ENCODE peak calls at places on chromosomes 13 and 19, in four cellular contexts. X is Karpas-422, F is PC-3, S is GM23248. B is an unnamed sample. For H3K36me3, the result is how much of the 10 kb centered on the place peaks cover.

GRCh38 chr19:10912619-10913018 is 15.8 kb downstream of the YIPF2 start:
- DNase-seq in X (no peak), F (no peak), S (no peak), B (no peak)

GRCh38 chr13:21152251-21152899 is 24.0 kb downstream of the SKA3 start:
- DNase-seq in S (no peak), X (no peak), F (no peak), B (no peak)

GRCh38 chr19:1747285-1748114 is 5.8 kb upstream of the ONECUT3 start:
- DNase-seq in F (peak), X (no peak), S (peak), B (peak)

GRCh38 chr13:108828053-108828806 is 198.8 kb downstream of the MYO16 start:
- DNase-seq in S (no peak), X (no peak), F (no peak), B (no peak)

GRCh38 chr13:59680429-59681024 is 483.2 kb downstream of the DIAPH3 start:
- DNase-seq in F (peak), S (peak), X (peak), B (no peak)

GRCh38 chr13:94632227-94632980 is 30.7 kb downstream of the GPR180 start:
- DNase-seq in S (no peak), F (no peak), X (no peak), B (no peak)

GRCh38 chr13:85386424-85386823 is 412.8 kb downstream of the SLITRK6 start:
- DNase-seq in F (no peak), X (peak), S (no peak), B (no peak)

GRCh38 chr19:42126565-42126964 is 5.7 kb downstream of the POU2F2 start:
- DNase-seq in S (no peak), F (no peak), X (no peak), B (no peak)

GRCh38 chr13:112905990-112906641 is 62.9 kb upstream of the MCF2L start:
- DNase-seq in S (no peak), X (no peak), F (peak), B (peak)

GRCh38 chr19:50711805-50712204 is 7.8 kb downstream of the SHANK1 start:
- DNase-seq in X (no peak), S (no peak), F (no peak), B (no peak)

GRCh38 chr19:14775855-14776254 is 2.5 kb downstream of the ADGRE2 start:
- DNase-seq in F (no peak), S (no peak), X (no peak), B (no peak)

GRCh38 chr13:98496239-98496668 is 80.7 kb downstream of the STK24 start:
- DNase-seq in F (no peak), X (no peak), S (peak), B (no peak)

GRCh38 chr19:2328401-2329161 is at the start of the genes LSM7 and SPPL2B:
- DNase-seq in X (peak), F (peak), S (peak), B (peak)

GRCh38 chr19:18543814-18544475 is 572 bp upstream of the FKBP8 start:
- DNase-seq in S (peak), X (peak), F (peak), B (peak)

GRCh38 chr19:30450101-30450500 is 77.9 kb downstream of the ZNF536 start:
- DNase-seq in X (no peak), S (peak), F (no peak), B (peak)

GRCh38 chr13:42066542-42066941 is 18.1 kb downstream of the DGKH start:
- DNase-seq in S (peak), F (no peak), X (no peak), B (no peak)

GRCh38 chr19:13018037-13018914 is 23.0 kb downstream of the NFIX start:
- DNase-seq in S (peak), X (no peak), F (peak), B (no peak)

GRCh38 chr19:42540071-42540553 is 11.8 kb upstream of the CEACAM1 start:
- DNase-seq in F (no peak), X (no peak), S (peak), B (no peak)

GRCh38 chr19:23909222-23909621 is 5.5 kb upstream of the ZNF726 start:
- DNase-seq in F (no peak), S (no peak), X (no peak), B (no peak)

GRCh38 chr13:30957258-30957943 is 24.9 kb downstream of the TEX26 start:
- DNase-seq in F (no peak), S (no peak), X (no peak), B (no peak)

GRCh38 chr19:3194063-3194702 is 8.5 kb downstream of the NCLN start:
- DNase-seq in F (no peak), X (no peak), S (no peak), B (no peak)

GRCh38 chr13:36163809-36164308 is 32.7 kb upstream of the DCLK1 start:
- DNase-seq in F (peak), S (peak), X (no peak), B (peak)

GRCh38 chr19:40035996-40036395 is 20.0 kb downstream of the ZNF780B start:
- DNase-seq in S (no peak), F (no peak), X (no peak), B (no peak)

GRCh38 chr13:31815361-31816144 is 76.2 kb downstream of the RXFP2 start:
- DNase-seq in F (no peak), S (no peak), X (no peak), B (no peak)

GRCh38 chr19:8305798-8306197 is 2.4 kb downstream of the CD320 start:
- DNase-seq in F (no peak), S (no peak), X (no peak), B (no peak)

GRCh38 chr19:38711726-38712153 is 32.5 kb downstream of the CAPN12 start:
- DNase-seq in F (no peak), X (no peak), S (peak), B (no peak)

GRCh38 chr13:29575098-29575497 is 20.4 kb downstream of the SLC7A1 start:
- DNase-seq in X (no peak), F (no peak), S (no peak), B (no peak)

GRCh38 chr13:26881154-26881553 is 120.6 kb upstream of the GPR12 start:
- DNase-seq in S (peak), X (no peak), F (peak), B (no peak)

GRCh38 chr19:4473708-4474503 is 1.8 kb downstream of the HDGFL2 start:
- DNase-seq in S (peak), F (no peak), X (peak), B (no peak)
- H2AFZ ChIP-seq in S (peak), F (no peak), X (no peak), B (peak)

DNA sequence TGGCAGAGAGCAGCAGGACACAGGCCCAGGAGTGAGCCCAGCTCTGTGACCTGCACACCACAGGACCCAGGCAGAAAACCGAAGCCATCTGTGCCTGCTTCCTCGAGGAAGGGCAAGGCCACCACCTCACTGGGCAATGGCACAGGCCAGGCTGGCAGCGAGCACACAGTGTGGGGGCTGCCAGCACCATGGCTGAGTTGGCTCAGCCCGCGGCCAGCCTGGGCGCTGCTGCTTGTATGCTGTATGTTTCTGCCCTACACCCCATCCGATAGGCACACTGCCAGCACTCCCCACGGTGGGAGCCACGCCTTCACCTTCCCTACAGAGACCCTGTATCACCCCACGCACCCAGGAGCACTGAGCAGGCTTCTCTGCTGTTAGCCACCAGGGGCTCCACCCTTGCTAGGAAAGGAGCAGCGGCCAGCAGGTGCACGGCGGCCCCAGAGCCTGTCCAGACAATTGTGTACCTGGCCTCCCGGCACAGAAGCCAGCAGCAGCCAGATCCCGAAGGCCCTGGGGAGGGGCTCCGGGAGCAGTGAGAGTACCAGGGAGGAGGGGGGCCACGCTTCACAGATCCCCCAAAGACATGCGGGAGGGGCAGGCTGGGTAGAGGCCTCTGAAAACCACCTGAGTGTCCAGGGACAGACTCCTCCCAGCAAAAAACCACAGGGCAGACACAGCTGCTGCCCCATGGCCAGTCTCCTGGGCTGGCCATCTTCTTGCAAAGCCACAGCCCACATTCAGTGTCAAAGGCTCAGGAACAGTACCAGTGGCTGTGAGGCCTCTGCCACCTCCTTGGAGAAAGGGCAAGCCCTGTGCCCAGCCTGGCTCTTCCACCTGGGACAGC is 56.1 kb downstream of the MLLT1 start:
- DNase-seq in X (no peak), S (no peak), F (no peak), B (no peak)
- H3K36me3 ChIP-seq in X (under half), S (under half), F (under half), B (under half)

GRCh38 chr19:5966941-5967340 is 11.0 kb downstream of the RANBP3 start:
- DNase-seq in S (no peak), F (no peak), X (no peak), B (no peak)
- H2AFZ ChIP-seq in S (no peak), F (no peak), X (no peak), B (no peak)

GRCh38 chr19:16157601-16158000 is 14.1 kb downstream of the HSH2D start:
- DNase-seq in S (no peak), F (no peak), X (no peak), B (no peak)

GRCh38 chr19:16153582-16154336 is 10.3 kb downstream of the HSH2D start:
- DNase-seq in F (peak), X (peak), S (peak), B (peak)

GRCh38 chr19:16154557-16154956 is 11.1 kb downstream of the HSH2D start:
- DNase-seq in S (no peak), X (no peak), F (no peak), B (no peak)

GRCh38 chr19:16156904-16157303 is 13.4 kb downstream of the HSH2D start:
- DNase-seq in F (no peak), S (no peak), X (no peak), B (no peak)

DNA sequence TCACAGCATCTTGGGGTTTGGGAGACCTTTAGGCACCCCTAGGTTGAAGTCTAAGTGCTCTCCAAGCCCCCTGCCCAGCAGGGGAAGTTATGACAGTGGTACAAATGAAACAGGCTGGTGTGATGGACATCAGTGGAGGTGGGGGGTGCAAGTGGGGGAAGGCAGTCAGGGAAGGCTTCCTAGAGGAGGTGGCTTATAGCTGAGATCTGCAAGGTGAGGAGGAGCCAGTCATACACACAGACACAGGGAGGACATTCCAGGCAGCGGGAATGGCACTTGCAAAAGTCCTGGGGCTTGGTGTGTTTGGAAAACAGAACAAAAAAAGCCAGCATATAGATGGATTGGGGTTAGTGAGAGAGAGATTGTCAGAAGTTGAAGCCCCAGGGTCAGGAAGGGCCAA is 11.6 kb downstream of the HSH2D start:
- DNase-seq in F (no peak), X (no peak), S (no peak), B (no peak)
- H3K36me3 ChIP-seq in F (under half), X (under half), S (under half), B (under half)

GRCh38 chr13:28558567-28558966 is 63.6 kb upstream of the FLT1 start:
- DNase-seq in S (peak), X (no peak), F (no peak), B (no peak)
- H2AFZ ChIP-seq in S (peak), X (no peak), F (no peak), B (no peak)